ENCODE peak calls at places on chromosomes 1 and 21, in seven cellular contexts. Y is WERI-Rb-1; K is thoracic aorta; B is CD8-positive, alpha-beta T cell; V is hepatocyte; H is esophagus squamous epithelium; J is OCI-LY7. L is an unnamed sample.
A peak's percentile ranks its signal among the peaks of the same experiment; 100 is the strongest.

GRCh38 chr1:7388488-7389185 is 382.5 kb upstream of the VAMP3 start:
- DNase-seq in Y (no peak), K (no peak), B (no peak), V (no peak), H (no peak), J (no peak), L (no peak)

GRCh38 chr1:36466370-36467026 is 2.3 kb upstream of the MRPS15 start:
- DNase-seq in Y (no peak), K (no peak), B (no peak), V (no peak), H (no peak), J (no peak), L (no peak)

GRCh38 chr1:213135572-213135971 is 84.5 kb downstream of the RPS6KC1 start:
- DNase-seq in Y (no peak), K (no peak), B (no peak), V (no peak), H (no peak), J (no peak), L (no peak)

GRCh38 chr1:53860967-53861411 is 22.9 kb upstream of the NDC1 start:
- DNase-seq in Y (peak; percentile 41), K (no peak), B (peak; percentile 28), V (peak; percentile 82), H (no peak), J (peak; percentile 75), L (no peak)

GRCh38 chr1:205066221-205066818 is 17.9 kb downstream of the TMEM81 start:
- DNase-seq in Y (peak; percentile 41), K (no peak), B (no peak), V (no peak), H (no peak), J (peak; percentile 7), L (no peak)

GRCh38 chr1:164768619-164769018 is 209.6 kb downstream of the PBX1 start:
- DNase-seq in Y (no peak), K (no peak), B (no peak), V (no peak), H (no peak), J (no peak), L (no peak)

GRCh38 chr1:53804181-53804580 is 33.9 kb downstream of the NDC1 start:
- DNase-seq in Y (no peak), K (no peak), B (no peak), V (no peak), H (no peak), J (no peak), L (no peak)

GRCh38 chr1:94641990-94642389 is 100.4 kb upstream of the F3 start:
- DNase-seq in Y (no peak), K (no peak), B (no peak), V (no peak), H (no peak), J (no peak), L (no peak)

GRCh38 chr1:224805889-224806288 is 123.6 kb upstream of the DNAH14 start:
- DNase-seq in Y (no peak), K (no peak), B (no peak), V (no peak), H (no peak), J (no peak), L (no peak)

DNA sequence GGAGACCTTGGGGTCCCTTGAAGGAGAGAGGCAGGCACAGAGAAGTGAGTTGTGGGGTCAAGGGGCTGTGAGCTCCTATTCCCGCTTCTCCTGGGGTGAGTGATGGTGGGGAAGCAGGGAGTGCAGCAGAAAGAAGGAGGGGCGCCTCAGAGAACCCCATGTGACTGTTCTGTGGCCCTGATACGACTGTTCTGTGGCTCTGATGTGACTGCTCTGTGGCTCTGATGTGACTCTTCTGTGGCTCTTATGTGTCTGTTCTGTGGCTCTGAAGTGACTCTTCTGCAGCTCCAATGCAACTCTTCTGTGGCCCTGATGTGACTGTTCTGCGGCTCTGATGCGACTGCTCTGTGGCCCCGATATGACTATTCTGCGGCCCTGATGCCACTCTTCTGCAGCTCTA is 29.9 kb upstream of the UMODL1 start:
- DNase-seq in Y (no peak), K (no peak), B (no peak), V (no peak), H (no peak), J (no peak), L (no peak)
- H3K4me3 ChIP-seq in Y (no peak overlapping the region), K (no peak overlapping the region), B (no peak overlapping the region), V (no peak overlapping the region), H (no peak overlapping the region), J (no peak overlapping the region), L (no peak overlapping the region)

DNA sequence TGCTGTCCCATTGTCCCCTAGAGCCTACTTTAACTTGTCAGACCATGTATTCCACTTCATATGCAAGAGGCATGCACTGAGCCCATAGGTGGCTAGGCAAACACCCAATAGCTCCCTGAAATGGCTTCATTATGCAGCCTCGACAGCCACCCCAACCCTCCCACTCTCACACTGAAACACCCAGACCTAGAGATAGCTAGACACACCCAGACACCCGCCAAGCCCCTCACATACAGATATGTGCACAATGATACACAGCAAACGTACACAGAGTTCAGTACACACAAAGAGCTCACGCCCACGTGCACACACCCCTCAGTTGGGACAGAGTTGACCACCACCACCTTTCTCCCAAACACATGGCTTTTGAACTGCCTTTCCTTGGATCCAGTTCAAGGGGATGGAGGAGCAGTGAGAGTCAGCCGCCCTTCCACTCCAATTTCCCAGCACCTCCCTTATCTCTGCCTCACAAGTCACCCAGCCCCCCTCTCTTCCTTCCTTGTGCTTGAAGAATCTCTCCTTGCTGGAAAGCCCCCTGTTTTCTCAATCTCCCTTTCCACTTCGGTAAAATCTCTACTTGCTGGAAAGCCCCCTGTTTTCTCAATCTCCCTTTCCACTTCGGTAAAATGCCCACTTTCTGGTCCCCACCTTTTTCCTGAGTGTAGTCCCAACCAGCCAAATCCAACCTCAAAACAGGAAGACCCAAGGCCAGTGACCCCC is 444 bp upstream of the ACKR1 start:
- DNase-seq in Y (no peak), K (no peak), B (no peak), V (no peak), H (no peak), J (no peak), L (no peak)
- TF ChIP-seq CTCF in Y (no peak), K (no peak), B (no peak), V (no peak), H (no peak), J (no peak), L (no peak)

GRCh38 chr1:202809597-202810159 is 1.1 kb upstream of the PCAT6 start:
- DNase-seq in Y (no peak), K (no peak), B (no peak), V (no peak), H (no peak), J (no peak), L (no peak)
- H3K4me3 ChIP-seq in Y (peak overlapping the region; percentile 79), K (peak overlapping the region; percentile 90), B (no peak overlapping the region), V (no peak overlapping the region), H (peak overlapping the region; percentile 75), J (no peak overlapping the region), L (no peak overlapping the region)

DNA sequence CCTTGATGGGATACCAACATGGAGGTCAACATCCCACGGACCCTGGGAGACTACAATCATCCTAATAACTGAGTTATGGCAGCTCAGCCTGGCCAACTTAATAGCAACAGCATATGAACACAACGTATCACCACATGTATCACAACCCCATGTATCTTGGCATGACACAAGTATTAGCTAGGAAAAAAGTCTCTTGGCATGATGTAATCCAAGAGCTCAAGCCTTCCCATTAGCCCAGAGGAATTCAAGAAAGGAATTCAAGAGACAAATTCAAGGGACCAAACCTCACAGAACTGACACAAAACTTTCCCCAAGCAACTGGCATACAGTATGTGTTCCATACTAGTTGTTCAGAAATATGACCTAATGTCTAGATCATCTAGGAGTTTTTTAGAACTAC is 100.9 kb upstream of the HMGB4 start:
- DNase-seq in Y (no peak), K (no peak), B (no peak), V (no peak), H (no peak), J (no peak), L (no peak)
- TF ChIP-seq CTCF in Y (no peak), K (no peak), B (no peak), V (no peak), H (no peak), J (no peak), L (no peak)